ENCODE peak calls at places on chromosome 1, in nine cellular contexts. J is neural crest cell, B is AG10803, K is astrocyte of the spinal cord, V is cardiac fibroblast, G is PC-3, S is B cell, R is omental fat pad, M is BE2C. L is an unnamed sample.

GRCh38 chr1:191876631-191877030 is 281.6 kb upstream of the RGS18 start:
- DNase-seq in J (no peak), B (no peak), K (no peak), V (no peak), G (no peak), S (no peak), R (no peak), M (no peak), L (no peak)

GRCh38 chr1:100302756-100303155 is 36.7 kb downstream of the RTCA start:
- DNase-seq in J (no peak), B (peak; percentile 73), K (no peak), V (no peak), G (no peak), S (no peak), R (no peak), M (no peak), L (no peak)

GRCh38 chr1:151720974-151721787 is at the start of gene RIIAD1:
- DNase-seq in J (no peak), B (peak; percentile 8), K (no peak), V (no peak), G (no peak), S (no peak), R (no peak), M (peak; percentile 67), L (peak; percentile 43)

GRCh38 chr1:156766288-156767100 is 841 bp upstream of the PRCC start:
- DNase-seq in J (no peak), B (peak; percentile 12), K (no peak), V (peak; percentile 19), G (peak; percentile 47), S (no peak), R (no peak), M (no peak), L (no peak)

GRCh38 chr1:42851420-42851819 is 5.0 kb downstream of the ZNF691 start:
- DNase-seq in J (no peak), B (no peak), K (no peak), V (no peak), G (no peak), S (no peak), R (no peak), M (no peak), L (no peak)

GRCh38 chr1:63622847-63623566 is 29.8 kb downstream of the PGM1 start:
- DNase-seq in J (no peak), B (no peak), K (no peak), V (no peak), G (no peak), S (no peak), R (no peak), M (no peak), L (no peak)

GRCh38 chr1:63772201-63772600 is 1.6 kb upstream of the ROR1 start:
- DNase-seq in J (no peak), B (no peak), K (no peak), V (no peak), G (peak; percentile 44), S (no peak), R (no peak), M (no peak), L (no peak)

GRCh38 chr1:56710646-56711045 is 65.5 kb downstream of the PRKAA2 start:
- DNase-seq in J (no peak), B (peak; percentile 73), K (peak; percentile 79), V (peak; percentile 79), G (peak; percentile 73), S (no peak), R (no peak), M (no peak), L (no peak)

GRCh38 chr1:229459815-229460214 is 25.9 kb upstream of the ACTA1 start:
- DNase-seq in J (no peak), B (no peak), K (no peak), V (no peak), G (no peak), S (no peak), R (no peak), M (no peak), L (no peak)

GRCh38 chr1:155038602-155039307 is 5.1 kb downstream of the DCST1 start:
- DNase-seq in J (no peak), B (peak; percentile 25), K (no peak), V (peak; percentile 71), G (peak; percentile 89), S (no peak), R (no peak), M (no peak), L (no peak)

GRCh38 chr1:244205171-244205570 is 154.1 kb downstream of the ZBTB18 start:
- DNase-seq in J (no peak), B (peak; percentile 50), K (no peak), V (no peak), G (no peak), S (no peak), R (no peak), M (no peak), L (no peak)

GRCh38 chr1:10484519-10484918 is 9.8 kb downstream of the PEX14 start:
- DNase-seq in J (no peak), B (no peak), K (no peak), V (no peak), G (no peak), S (no peak), R (no peak), M (no peak), L (no peak)

GRCh38 chr1:51732701-51733425 is 116.0 kb downstream of the OSBPL9 start:
- DNase-seq in J (no peak), B (no peak), K (no peak), V (no peak), G (no peak), S (no peak), R (no peak), M (no peak), L (no peak)

GRCh38 chr1:201745023-201745422 is 83.9 kb upstream of the IPO9 start:
- DNase-seq in J (no peak), B (peak; percentile 79), K (peak; percentile 59), V (peak; percentile 84), G (peak; percentile 62), S (no peak), R (no peak), M (no peak), L (no peak)

GRCh38 chr1:110248746-110249145 is 38.6 kb downstream of the KCNC4 start:
- DNase-seq in J (no peak), B (no peak), K (no peak), V (no peak), G (no peak), S (peak; percentile 28), R (no peak), M (no peak), L (no peak)

DNA sequence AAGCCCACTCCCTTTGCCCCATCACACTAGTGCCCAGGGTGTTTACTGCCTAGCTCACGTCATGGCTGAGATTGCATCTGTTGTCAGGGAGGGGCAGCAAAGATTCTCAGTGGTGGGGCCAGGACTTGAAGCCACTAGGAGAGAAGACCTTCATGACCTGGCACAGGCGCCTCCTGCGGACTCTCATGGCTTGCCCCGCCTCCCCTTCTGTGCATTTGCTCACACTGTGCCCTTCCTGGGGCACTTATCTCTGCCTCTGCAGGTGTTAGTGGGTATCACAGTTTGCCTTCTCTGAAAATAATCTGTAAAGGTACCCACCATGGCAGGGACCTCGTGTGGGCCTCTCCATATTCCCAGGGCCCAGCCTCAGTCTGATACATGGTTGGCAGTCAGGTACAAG is 20.1 kb downstream of the PTPRU start:
- DNase-seq in J (no peak), B (no peak), K (no peak), V (no peak), G (no peak), S (no peak), R (no peak), M (no peak), L (no peak)
- TF ChIP-seq CTCF in J (peak; percentile 29), B (no peak), K (no peak), V (no peak), G (no peak), S (no peak), R (no peak), M (no peak), L (no peak)

DNA sequence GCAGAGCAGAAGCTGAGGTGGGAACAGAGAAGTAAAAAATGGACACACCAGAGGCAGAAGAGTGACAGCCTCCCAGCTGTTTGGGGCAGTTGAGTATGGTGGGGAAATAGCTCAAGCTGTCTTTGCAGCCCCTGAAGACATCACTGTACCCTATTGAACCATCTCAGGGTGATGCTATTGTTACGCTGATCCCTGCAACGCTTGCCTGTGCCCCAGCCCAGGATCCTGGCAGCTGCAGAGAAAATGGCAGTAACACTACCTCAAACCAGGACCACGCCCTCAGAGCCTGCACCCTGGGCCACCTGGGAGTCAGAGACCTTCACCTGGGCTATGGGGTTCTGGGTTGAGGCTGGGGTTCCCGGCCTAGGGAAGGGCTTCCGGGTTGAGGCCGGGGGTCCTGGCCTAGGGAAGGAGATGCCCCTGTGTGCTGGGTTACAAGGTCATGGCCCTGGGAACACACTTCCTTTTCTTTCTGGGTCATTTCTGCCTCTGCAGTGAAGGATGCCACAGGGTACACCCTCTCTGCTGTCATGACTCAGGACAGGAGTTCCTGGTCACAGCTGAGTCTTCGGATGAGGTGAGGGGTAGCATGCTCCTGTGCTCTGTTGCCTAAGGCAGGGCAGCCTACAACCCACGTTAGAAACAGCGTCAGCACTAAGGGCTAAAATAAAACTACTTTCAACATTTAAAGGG is 11.6 kb downstream of the BSND start:
- DNase-seq in J (no peak), B (no peak), K (no peak), V (no peak), G (no peak), S (no peak), R (no peak), M (no peak), L (no peak)
- TF ChIP-seq CTCF in J (no peak), B (no peak), K (no peak), V (no peak), G (no peak), S (no peak), R (no peak), M (no peak), L (no peak)

GRCh38 chr1:31541201-31541600 is 35.1 kb upstream of the TINAGL1 start:
- DNase-seq in J (no peak), B (no peak), K (no peak), V (no peak), G (no peak), S (no peak), R (no peak), M (no peak), L (no peak)

GRCh38 chr1:31548518-31548898 is 27.8 kb upstream of the TINAGL1 start:
- DNase-seq in J (no peak), B (no peak), K (no peak), V (no peak), G (no peak), S (no peak), R (no peak), M (no peak), L (no peak)

GRCh38 chr1:31548899-31549806 is 27.2 kb upstream of the TINAGL1 start:
- DNase-seq in J (peak; percentile 99), B (peak; percentile 76), K (peak; percentile 81), V (peak; percentile 91), G (peak; percentile 97), S (peak; percentile 84), R (peak; percentile 98), M (peak; percentile 72), L (peak; percentile 93)

GRCh38 chr1:31549807-31550620 is 26.3 kb upstream of the TINAGL1 start:
- DNase-seq in J (no peak), B (peak; percentile 12), K (no peak), V (peak; percentile 36), G (peak; percentile 80), S (no peak), R (no peak), M (no peak), L (no peak)

GRCh38 chr1:31545927-31546540 is 30.3 kb upstream of the TINAGL1 start:
- DNase-seq in J (no peak), B (no peak), K (no peak), V (no peak), G (no peak), S (no peak), R (no peak), M (no peak), L (no peak)
- TF ChIP-seq CTCF in J (no peak), B (no peak), K (no peak), V (no peak), G (no peak), S (no peak), R (no peak), M (no peak), L (no peak)

GRCh38 chr1:166354411-166354810 is 187.6 kb upstream of the FAM78B start:
- DNase-seq in J (no peak), B (no peak), K (no peak), V (no peak), G (peak; percentile 26), S (no peak), R (no peak), M (no peak), L (no peak)
- TF ChIP-seq CTCF in J (no peak), B (no peak), K (no peak), V (no peak), G (no peak), S (no peak), R (no peak), M (no peak), L (no peak)

L was measured in endothelial cell.